ENCODE peak calls at places on chromosomes 13 and 19, in ten cellular contexts. U, X, I, N, G, Y, A, B, O and E are unnamed samples.

GRCh38 chr19:33513424-33513823 is 8.2 kb downstream of the PEPD start:
- DNase-seq in U (no peak), X (no peak), I (no peak), N (peak), G (no peak), Y (no peak), A (no peak), B (no peak), O (no peak), E (no peak)

GRCh38 chr13:98796798-98797197 is 44.3 kb upstream of the SLC15A1 start:
- DNase-seq in U (no peak), X (no peak), I (no peak), N (no peak), G (no peak), Y (no peak), A (no peak), B (no peak), O (no peak), E (no peak)

GRCh38 chr13:110323172-110323851 is 16.2 kb downstream of the COL4A2 start:
- DNase-seq in U (no peak), X (peak), I (peak), N (no peak), G (no peak), Y (no peak), A (no peak), B (no peak), O (no peak), E (no peak)

GRCh38 chr13:109741966-109742365 is 44.4 kb downstream of the IRS2 start:
- DNase-seq in U (no peak), X (no peak), I (no peak), N (no peak), G (no peak), Y (no peak), A (no peak), B (no peak), O (no peak), E (no peak)

GRCh38 chr13:94660695-94661324 is 51.5 kb downstream of the SOX21 start:
- DNase-seq in U (no peak), X (peak), I (peak), N (no peak), G (no peak), Y (peak), A (no peak), B (no peak), O (no peak), E (no peak)

GRCh38 chr19:16661480-16662034 is 618 bp downstream of the TMEM38A start:
- DNase-seq in U (peak), X (peak), I (peak), N (peak), G (peak), Y (peak), A (no peak), B (peak), O (no peak), E (peak)

GRCh38 chr19:45746866-45747265 is 13.6 kb downstream of the MEIOSIN start:
- DNase-seq in U (no peak), X (no peak), I (no peak), N (no peak), G (no peak), Y (no peak), A (no peak), B (no peak), O (no peak), E (no peak)

GRCh38 chr13:100724568-100724967 is 50.0 kb upstream of the TMTC4 start:
- DNase-seq in U (no peak), X (no peak), I (no peak), N (no peak), G (no peak), Y (no peak), A (no peak), B (no peak), O (no peak), E (no peak)

GRCh38 chr19:43776285-43776684 is 4.5 kb downstream of the KCNN4 start:
- DNase-seq in U (no peak), X (no peak), I (no peak), N (no peak), G (peak), Y (no peak), A (no peak), B (no peak), O (no peak), E (no peak)

GRCh38 chr13:33721719-33722118 is 96.2 kb upstream of the RFC3 start:
- DNase-seq in U (no peak), X (peak), I (peak), N (no peak), G (no peak), Y (no peak), A (peak), B (no peak), O (no peak), E (no peak)

GRCh38 chr19:58368561-58369360 is 6.2 kb upstream of the ZNF497 start:
- DNase-seq in U (no peak), X (no peak), I (no peak), N (no peak), G (no peak), Y (no peak), A (no peak), B (peak), O (no peak), E (no peak)

GRCh38 chr13:31859546-31859945 is 120.2 kb downstream of the RXFP2 start:
- DNase-seq in U (no peak), X (peak), I (peak), N (no peak), G (no peak), Y (peak), A (no peak), B (no peak), O (no peak), E (no peak)

GRCh38 chr13:76632388-76633044 is 253.7 kb downstream of the KCTD12 start:
- DNase-seq in U (no peak), X (no peak), I (no peak), N (no peak), G (no peak), Y (no peak), A (no peak), B (no peak), O (no peak), E (no peak)

GRCh38 chr13:80336335-80336734 is 4.6 kb downstream of the SPRY2 start:
- DNase-seq in U (no peak), X (peak), I (peak), N (no peak), G (no peak), Y (no peak), A (no peak), B (no peak), O (no peak), E (no peak)

GRCh38 chr19:32309711-32310390 is 35.6 kb upstream of the ZNF507 start:
- DNase-seq in U (no peak), X (peak), I (no peak), N (no peak), G (no peak), Y (no peak), A (no peak), B (peak), O (no peak), E (no peak)

GRCh38 chr19:18789883-18790565 is 1.1 kb downstream of the COMP start:
- DNase-seq in U (no peak), X (peak), I (peak), N (no peak), G (no peak), Y (no peak), A (no peak), B (peak), O (no peak), E (no peak)

GRCh38 chr13:30779608-30780007 is 44.3 kb downstream of the ALOX5AP start:
- DNase-seq in U (no peak), X (no peak), I (no peak), N (no peak), G (no peak), Y (no peak), A (no peak), B (no peak), O (no peak), E (no peak)

GRCh38 chr13:40863723-40864122 is 74.3 kb downstream of the SLC25A15 start:
- DNase-seq in U (no peak), X (no peak), I (no peak), N (no peak), G (no peak), Y (no peak), A (no peak), B (no peak), O (no peak), E (no peak)

GRCh38 chr19:748274-748598 is 2.7 kb upstream of the MISP start:
- DNase-seq in U (no peak), X (no peak), I (no peak), N (no peak), G (no peak), Y (no peak), A (no peak), B (peak), O (no peak), E (no peak)

GRCh38 chr13:101397742-101398141 is 18.6 kb downstream of the NALCN start:
- DNase-seq in U (no peak), X (peak), I (peak), N (no peak), G (no peak), Y (no peak), A (peak), B (no peak), O (no peak), E (no peak)

GRCh38 chr19:31269425-31270127 is 79.7 kb downstream of the TSHZ3 start:
- DNase-seq in U (no peak), X (peak), I (no peak), N (no peak), G (no peak), Y (no peak), A (no peak), B (no peak), O (no peak), E (no peak)

GRCh38 chr19:42006569-42006968 is 12.5 kb upstream of the ATP1A3 start:
- DNase-seq in U (no peak), X (no peak), I (no peak), N (no peak), G (no peak), Y (no peak), A (no peak), B (peak), O (no peak), E (no peak)

GRCh38 chr13:32041429-32041828 is 9.9 kb downstream of the FRY start:
- DNase-seq in U (no peak), X (no peak), I (no peak), N (no peak), G (no peak), Y (no peak), A (no peak), B (no peak), O (no peak), E (no peak)

GRCh38 chr13:39913928-39914327 is 258.5 kb downstream of the COG6 start:
- DNase-seq in U (no peak), X (peak), I (peak), N (no peak), G (no peak), Y (no peak), A (peak), B (no peak), O (no peak), E (no peak)

GRCh38 chr19:35592226-35592625 is 6.3 kb downstream of the PMIS2 start:
- DNase-seq in U (no peak), X (peak), I (peak), N (no peak), G (no peak), Y (no peak), A (no peak), B (no peak), O (peak), E (no peak)

GRCh38 chr13:99955747-99956472 is 15.7 kb downstream of the ZIC5 start:
- DNase-seq in U (no peak), X (peak), I (peak), N (no peak), G (no peak), Y (no peak), A (no peak), B (peak), O (no peak), E (peak)

GRCh38 chr19:55083004-55083850 is 7.6 kb downstream of the EPS8L1 start:
- DNase-seq in U (no peak), X (no peak), I (no peak), N (no peak), G (no peak), Y (no peak), A (no peak), B (peak), O (no peak), E (no peak)

GRCh38 chr13:19910336-19911072 is 47.1 kb upstream of the ZMYM5 start:
- DNase-seq in U (no peak), X (peak), I (peak), N (no peak), G (no peak), Y (no peak), A (peak), B (no peak), O (no peak), E (no peak)

GRCh38 chr13:108828053-108828806 is 198.8 kb downstream of the MYO16 start:
- DNase-seq in U (no peak), X (no peak), I (no peak), N (no peak), G (no peak), Y (no peak), A (peak), B (no peak), O (no peak), E (no peak)

GRCh38 chr13:95156208-95156607 is 145.0 kb downstream of the ABCC4 start:
- DNase-seq in U (no peak), X (peak), I (peak), N (no peak), G (no peak), Y (no peak), A (no peak), B (no peak), O (no peak), E (no peak)

GRCh38 chr19:12801466-12802266 is at the start of the genes PRDX2 and THSD8:
- DNase-seq in U (no peak), X (peak), I (peak), N (peak), G (peak), Y (peak), A (no peak), B (peak), O (no peak), E (peak)

GRCh38 chr19:49793561-49793840 is 19.6 kb downstream of the FUZ start:
- DNase-seq in U (no peak), X (peak), I (no peak), N (no peak), G (peak), Y (no peak), A (no peak), B (no peak), O (no peak), E (no peak)

GRCh38 chr13:104372128-104372527 is 1305.9 kb upstream of the SLC10A2 start:
- DNase-seq in U (no peak), X (no peak), I (peak), N (no peak), G (no peak), Y (no peak), A (no peak), B (no peak), O (no peak), E (no peak)

GRCh38 chr13:46648166-46648607 is 95.2 kb downstream of the LRCH1 start:
- DNase-seq in U (no peak), X (peak), I (peak), N (no peak), G (no peak), Y (no peak), A (no peak), B (no peak), O (no peak), E (no peak)

GRCh38 chr19:54266133-54266532 is 9.1 kb upstream of the LILRB5 start:
- DNase-seq in U (no peak), X (peak), I (peak), N (peak), G (peak), Y (peak), A (peak), B (no peak), O (peak), E (peak)

GRCh38 chr13:46551410-46552301 is 1.3 kb upstream of the LRCH1 start:
- DNase-seq in U (peak), X (peak), I (peak), N (peak), G (peak), Y (peak), A (no peak), B (no peak), O (peak), E (peak)

GRCh38 chr19:33241091-33241529 is 15.5 kb upstream of the SLC7A10 start:
- DNase-seq in U (no peak), X (no peak), I (no peak), N (no peak), G (no peak), Y (no peak), A (no peak), B (peak), O (no peak), E (no peak)